ENCODE peak calls at places on chromosomes 7 and 10, in four cellular contexts. S is IMR-90, Q is A549, T is body of pancreas. D is an unnamed sample.

GRCh38 chr7:150507947-150508602 is 6.6 kb upstream of the GIMAP7 start:
- ATAC-seq in S (no peak), Q (no peak), T (no peak), D (no peak)

GRCh38 chr7:114639456-114639855 is 224.8 kb downstream of the FOXP2 start:
- ATAC-seq in S (no peak), Q (no peak), T (no peak), D (no peak)

GRCh38 chr10:60910543-60910942 is 33.4 kb downstream of the RHOBTB1 start:
- ATAC-seq in S (no peak), Q (no peak), T (peak), D (no peak)

GRCh38 chr10:133481086-133481643 is 27.4 kb downstream of the SCART1 start:
- ATAC-seq in S (no peak), Q (peak), T (no peak), D (no peak)

GRCh38 chr10:26621243-26621888 is 76.1 kb upstream of the PDSS1 start:
- ATAC-seq in S (no peak), Q (no peak), T (no peak), D (no peak)

GRCh38 chr10:118926018-118926417 is 103.5 kb upstream of the NANOS1 start:
- ATAC-seq in S (no peak), Q (no peak), T (no peak), D (no peak)

GRCh38 chr10:70761031-70761601 is 24.1 kb downstream of the TBATA start:
- ATAC-seq in S (peak), Q (no peak), T (no peak), D (no peak)

GRCh38 chr7:102063736-102064135 is 222.9 kb upstream of the SH2B2 start:
- ATAC-seq in S (peak), Q (peak), T (no peak), D (peak)

GRCh38 chr10:25047902-25048301 is 31.5 kb downstream of the THNSL1 start:
- ATAC-seq in S (no peak), Q (no peak), T (peak), D (no peak)

GRCh38 chr7:77570330-77571011 is 33.4 kb downstream of the PTPN12 start:
- ATAC-seq in S (peak), Q (no peak), T (no peak), D (no peak)

GRCh38 chr10:28467615-28468014 is 65.3 kb upstream of the WAC start:
- ATAC-seq in S (no peak), Q (no peak), T (no peak), D (no peak)

GRCh38 chr7:100745184-100745583 is 11.8 kb downstream of the ZAN start:
- ATAC-seq in S (peak), Q (no peak), T (peak), D (peak)

GRCh38 chr10:23314835-23315239 is 29.8 kb downstream of the C10orf67 start:
- ATAC-seq in S (peak), Q (peak), T (peak), D (no peak)

GRCh38 chr7:51226042-51226755 is 90.4 kb downstream of the COBL start:
- ATAC-seq in S (no peak), Q (peak), T (no peak), D (no peak)

GRCh38 chr10:132804785-132805426 is 19.0 kb upstream of the NKX6-2 start:
- ATAC-seq in S (no peak), Q (no peak), T (no peak), D (no peak)

GRCh38 chr7:13932131-13932530 is 57.3 kb downstream of the ETV1 start:
- ATAC-seq in S (no peak), Q (no peak), T (no peak), D (no peak)

GRCh38 chr10:75612904-75613684 is 181.7 kb downstream of the LRMDA start:
- ATAC-seq in S (no peak), Q (no peak), T (peak), D (peak)

GRCh38 chr7:141674201-141674671 is 27.7 kb downstream of the DENND11 start:
- ATAC-seq in S (no peak), Q (peak), T (peak), D (peak)

GRCh38 chr7:7868245-7868899 is 100.2 kb upstream of the GLCCI1 start:
- ATAC-seq in S (no peak), Q (no peak), T (no peak), D (no peak)

GRCh38 chr10:114615600-114616007 is 42.5 kb downstream of the ABLIM1 start:
- ATAC-seq in S (no peak), Q (no peak), T (no peak), D (no peak)

GRCh38 chr10:75146780-75147179 is 35.3 kb downstream of the SAMD8 start:
- ATAC-seq in S (no peak), Q (no peak), T (no peak), D (no peak)

GRCh38 chr7:77548222-77548621 is 11.1 kb downstream of the PTPN12 start:
- ATAC-seq in S (no peak), Q (no peak), T (no peak), D (no peak)

GRCh38 chr10:65570143-65571010 is 1355.5 kb upstream of the LRRTM3 start:
- ATAC-seq in S (peak), Q (peak), T (peak), D (peak)

GRCh38 chr7:79452032-79452494 is 1.4 kb downstream of the MAGI2 start:
- ATAC-seq in S (peak), Q (peak), T (peak), D (peak)

GRCh38 chr10:119268871-119269506 is 61.6 kb downstream of the GRK5 start:
- ATAC-seq in S (no peak), Q (no peak), T (no peak), D (no peak)

GRCh38 chr7:38311329-38311937 is 38.0 kb upstream of the TARP start:
- ATAC-seq in S (peak), Q (peak), T (peak), D (peak)

GRCh38 chr7:91326516-91327209 is 62.4 kb downstream of the FZD1 start:
- ATAC-seq in S (no peak), Q (no peak), T (no peak), D (no peak)

GRCh38 chr7:149381245-149381644 is 79.6 kb downstream of the ZNF777 start:
- ATAC-seq in S (no peak), Q (no peak), T (no peak), D (no peak)

GRCh38 chr7:76997381-76998262 is 34.5 kb downstream of the SPDYE17 start:
- ATAC-seq in S (no peak), Q (peak), T (peak), D (peak)

GRCh38 chr7:105131033-105131656 is 117.1 kb downstream of the KMT2E start:
- ATAC-seq in S (peak), Q (no peak), T (no peak), D (no peak)

GRCh38 chr10:82319558-82319957 is 444.6 kb downstream of the NRG3 start:
- ATAC-seq in S (no peak), Q (no peak), T (no peak), D (no peak)

GRCh38 chr7:73622527-73622908 is 1.8 kb downstream of the MLXIPL start:
- ATAC-seq in S (no peak), Q (no peak), T (no peak), D (peak)
- H3K4me3 ChIP-seq in S (no peak), Q (no peak), T (no peak), D (no peak)

DNA sequence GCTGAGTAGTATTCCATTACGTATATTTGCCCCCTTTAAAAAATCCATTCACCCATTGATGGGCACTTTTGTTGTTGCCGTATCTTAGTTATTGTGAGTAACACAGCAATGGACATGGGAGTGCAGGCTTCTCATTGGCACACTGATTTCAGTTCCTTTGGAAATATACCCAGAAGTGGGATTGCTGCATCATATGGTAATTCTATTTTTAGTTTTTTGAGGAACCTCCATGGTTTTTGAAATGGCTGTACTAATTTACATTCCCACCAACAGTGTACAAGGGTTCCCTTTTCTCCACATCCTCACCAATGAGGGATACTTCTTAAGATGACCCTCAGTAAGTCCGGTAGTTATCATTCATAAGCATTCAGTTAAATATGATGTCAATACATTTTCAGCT is 104.2 kb downstream of the RALA start:
- ATAC-seq in S (no peak), Q (no peak), T (no peak), D (no peak)
- TF ChIP-seq POLR2A in S (no peak), Q (no peak), T (no peak), D (no peak)

GRCh38 chr10:570631-571565 is 118.6 kb downstream of the DIP2C start:
- ATAC-seq in S (no peak), Q (no peak), T (no peak), D (no peak)
- H3K4me3 ChIP-seq in S (no peak), Q (no peak), T (no peak), D (no peak)

GRCh38 chr7:44695756-44696155 is 52.9 kb upstream of the ZMIZ2 start:
- ATAC-seq in S (no peak), Q (no peak), T (no peak), D (no peak)

GRCh38 chr7:44694326-44694725 is 54.3 kb upstream of the ZMIZ2 start:
- ATAC-seq in S (no peak), Q (no peak), T (no peak), D (no peak)

GRCh38 chr7:44694766-44695165 is 53.9 kb upstream of the ZMIZ2 start:
- ATAC-seq in S (no peak), Q (no peak), T (no peak), D (no peak)

GRCh38 chr7:44696728-44697127 is 51.9 kb upstream of the ZMIZ2 start:
- ATAC-seq in S (no peak), Q (no peak), T (no peak), D (no peak)

DNA sequence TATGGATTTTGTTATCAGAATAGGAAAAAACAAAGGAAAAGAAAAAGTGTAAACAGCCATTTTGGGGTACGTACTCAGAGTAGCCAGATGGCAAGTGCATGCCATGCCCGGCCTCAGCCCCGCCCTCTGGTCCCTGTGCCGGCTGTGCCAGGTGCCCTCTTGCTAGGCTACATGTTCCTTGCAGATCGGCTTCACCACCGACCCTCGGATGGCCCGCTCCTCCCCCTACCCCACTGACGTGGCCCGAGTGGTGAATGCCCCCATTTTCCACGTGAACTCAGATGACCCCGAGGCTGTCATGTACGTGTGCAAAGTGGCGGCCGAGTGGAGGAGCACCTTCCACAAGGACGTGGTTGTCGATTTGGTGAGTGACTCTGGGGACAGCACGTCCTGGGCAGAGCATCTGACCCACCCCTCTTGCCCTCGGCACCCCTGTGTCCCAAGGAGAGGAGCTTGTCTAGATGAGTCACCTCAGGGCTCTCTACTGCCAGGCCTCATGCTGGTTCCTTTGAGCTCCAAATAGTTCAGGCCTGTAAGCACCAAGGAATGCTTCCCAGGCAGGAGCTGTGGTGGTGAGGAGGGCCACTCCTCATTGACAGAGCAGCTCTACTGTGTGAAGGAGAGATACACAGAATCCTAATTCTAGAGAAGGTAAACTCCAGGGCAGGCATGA is 54.9 kb upstream of the ZMIZ2 start:
- ATAC-seq in S (peak), Q (peak), T (no peak), D (peak)
- TF ChIP-seq POLR2A in S (no peak), Q (no peak), T (no peak), D (no peak)

DNA sequence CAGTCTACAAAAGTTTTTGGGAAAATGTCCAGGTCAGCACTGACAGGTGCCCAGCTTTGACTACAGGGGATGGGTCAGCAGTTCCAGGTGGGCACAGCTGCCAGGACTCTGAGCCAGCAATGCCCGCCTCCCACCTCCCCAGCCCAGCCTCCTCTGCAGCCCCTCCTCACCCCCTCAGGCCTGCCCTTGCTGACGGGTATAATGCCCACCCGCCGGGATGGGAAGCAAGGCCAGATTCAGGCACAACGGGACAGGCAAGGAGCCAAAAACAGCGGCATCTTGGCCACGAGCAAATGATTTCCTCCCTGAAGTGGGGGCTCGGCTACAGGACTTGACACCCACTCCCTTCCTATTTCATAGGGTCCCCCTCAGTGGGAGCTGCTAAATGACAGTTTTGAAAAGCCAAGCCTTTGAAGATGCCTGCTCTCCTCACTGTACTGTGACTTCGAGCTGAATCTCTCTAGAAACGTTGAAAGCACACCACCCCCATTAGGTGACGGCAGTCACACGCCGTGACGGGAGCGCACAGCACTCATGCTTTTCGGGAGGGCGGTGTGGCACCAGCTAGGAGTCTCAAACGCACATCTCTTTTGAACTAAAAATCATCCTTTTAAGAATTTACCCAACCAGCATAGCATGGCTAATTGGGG is 29.7 kb downstream of the MAD1L1 start:
- ATAC-seq in S (no peak), Q (no peak), T (no peak), D (no peak)
- H3K4me3 ChIP-seq in S (no peak), Q (no peak), T (no peak), D (no peak)

DNA sequence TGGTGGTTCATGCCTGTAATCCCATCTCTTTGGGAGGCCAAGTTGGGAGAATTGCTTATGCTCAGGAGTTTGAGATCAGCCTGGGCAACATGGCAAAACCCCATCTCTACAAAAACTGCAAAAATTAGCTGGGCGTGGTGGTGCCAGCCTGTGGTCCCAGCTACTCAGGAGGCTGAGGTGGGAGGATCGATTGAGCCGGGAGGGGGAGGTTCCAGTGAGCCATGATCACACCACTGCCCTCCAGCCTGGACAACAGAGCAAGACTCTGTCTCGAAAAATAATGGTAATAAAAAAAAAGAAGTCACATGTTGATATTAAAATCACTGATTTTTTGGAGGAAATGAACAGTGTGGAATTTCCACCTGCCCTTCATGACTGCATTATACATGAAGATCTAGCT is 15.8 kb downstream of the PHYH start:
- ATAC-seq in S (no peak), Q (no peak), T (no peak), D (no peak)
- TF ChIP-seq POLR2A in S (no peak), Q (no peak), T (no peak), D (no peak)

GRCh38 chr7:24755096-24755495 is 2.2 kb downstream of the GSDME start:
- ATAC-seq in S (no peak), Q (no peak), T (no peak), D (no peak)

GRCh38 chr7:24756989-24757798 is at the start of gene GSDME:
- ATAC-seq in S (peak), Q (peak), T (peak), D (peak)

GRCh38 chr7:24756545-24756988 is 697 bp downstream of the GSDME start:
- ATAC-seq in S (peak), Q (no peak), T (peak), D (peak)

GRCh38 chr7:24757799-24758275 is 573 bp upstream of the GSDME start:
- ATAC-seq in S (peak), Q (peak), T (peak), D (peak)

DNA sequence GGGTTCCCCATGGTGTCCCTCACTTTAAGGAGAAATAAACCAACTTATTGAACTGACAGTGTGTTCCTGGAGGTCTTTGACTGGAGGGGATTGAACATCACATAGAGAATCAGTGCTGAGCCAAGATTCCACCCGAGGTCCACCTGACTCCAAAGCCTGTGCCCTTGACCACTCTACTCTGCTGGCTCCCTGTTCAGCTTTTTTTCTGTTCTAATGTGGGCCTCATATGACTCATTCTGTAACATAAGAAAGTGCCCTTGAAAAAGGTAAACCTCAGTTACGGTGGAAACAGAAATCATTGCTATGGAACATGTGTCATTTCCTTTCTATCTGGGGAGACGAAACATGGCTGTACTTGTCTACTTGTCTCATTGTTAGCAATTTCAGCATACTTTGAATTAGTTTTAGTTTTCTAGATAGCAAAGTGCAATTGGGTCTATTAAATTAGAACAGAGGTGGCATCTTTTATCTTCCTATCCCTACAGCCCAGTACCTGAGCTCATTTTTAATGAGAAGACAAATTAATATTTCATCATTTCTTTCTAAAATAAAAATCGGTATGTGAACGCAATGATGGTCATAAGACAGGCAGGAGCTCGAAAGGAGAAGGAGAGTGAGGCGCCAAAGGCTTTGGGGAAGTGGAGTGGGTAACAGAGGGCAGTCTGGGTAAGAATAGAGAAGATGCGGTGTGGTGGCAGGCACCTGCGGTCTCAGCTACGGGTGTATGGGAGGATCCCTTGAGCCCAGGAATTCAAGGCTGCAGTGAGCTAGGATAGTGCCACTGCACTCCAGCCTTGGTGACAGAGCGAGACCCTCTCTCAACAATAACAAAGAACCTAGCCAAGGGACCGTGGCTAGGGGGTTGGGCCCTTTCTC is 1.5 kb downstream of the GSDME start:
- ATAC-seq in S (no peak), Q (no peak), T (no peak), D (no peak)
- H3K4me3 ChIP-seq in S (peak), Q (peak), T (no peak), D (peak)

D was measured in gastroesophageal sphincter.